ENCODE peak calls at places on chromosomes 13 and 19, in eight cellular contexts. M is ascending aorta; N is CD8-positive, alpha-beta memory T cell; C is transverse colon; O is SK-N-SH; J is tibial nerve; A is left ventricle myocardium inferior; P is A549. S is an unnamed sample.

GRCh38 chr13:27861165-27861564 is 58.6 kb upstream of the PDX1 start:
- DNase-seq in M (no peak), N (no peak), C (no peak), O (no peak), J (no peak), A (no peak), P (no peak), S (no peak)

GRCh38 chr13:99228737-99229691 is 28.4 kb downstream of the UBAC2 start:
- DNase-seq in M (no peak), N (no peak), C (no peak), O (peak; percentile 41), J (no peak), A (no peak), P (no peak), S (no peak)

GRCh38 chr19:17681505-17682125 is 6.5 kb downstream of the UNC13A start:
- DNase-seq in M (no peak), N (no peak), C (no peak), O (no peak), J (no peak), A (peak; percentile 31), P (no peak), S (peak; percentile 17)

GRCh38 chr13:21998279-21998678 is 327.4 kb downstream of the FGF9 start:
- DNase-seq in M (no peak), N (no peak), C (no peak), O (no peak), J (no peak), A (no peak), P (no peak), S (no peak)

GRCh38 chr19:35756373-35757230 is at the start of gene HSPB6:
- DNase-seq in M (no peak), N (no peak), C (peak; percentile 42), O (no peak), J (peak; percentile 49), A (peak; percentile 80), P (no peak), S (no peak)

GRCh38 chr13:27362064-27362751 is 62.2 kb upstream of the GTF3A start:
- DNase-seq in M (peak; percentile 24), N (peak; percentile 69), C (peak; percentile 92), O (peak; percentile 89), J (peak; percentile 75), A (peak; percentile 83), P (peak; percentile 81), S (peak; percentile 69)

GRCh38 chr19:34220472-34221063 is 33.8 kb upstream of the GARRE1 start:
- DNase-seq in M (no peak), N (peak; percentile 33), C (peak; percentile 65), O (peak; percentile 67), J (peak; percentile 27), A (no peak), P (peak; percentile 87), S (peak; percentile 55)

GRCh38 chr13:47159853-47160550 is 263.1 kb upstream of the HTR2A start:
- DNase-seq in M (no peak), N (no peak), C (no peak), O (no peak), J (no peak), A (no peak), P (no peak), S (no peak)

GRCh38 chr19:51535535-51535934 is 4.1 kb upstream of the SIGLEC6 start:
- DNase-seq in M (no peak), N (no peak), C (no peak), O (no peak), J (no peak), A (no peak), P (no peak), S (no peak)

GRCh38 chr13:93810264-93810663 is 583.7 kb downstream of the GPC6 start:
- DNase-seq in M (no peak), N (no peak), C (no peak), O (no peak), J (no peak), A (no peak), P (no peak), S (no peak)

GRCh38 chr19:2717638-2718541 is 3.3 kb downstream of the DIRAS1 start:
- DNase-seq in M (no peak), N (no peak), C (no peak), O (peak; percentile 30), J (no peak), A (no peak), P (no peak), S (no peak)

GRCh38 chr13:93698016-93698613 is 471.5 kb downstream of the GPC6 start:
- DNase-seq in M (no peak), N (no peak), C (no peak), O (no peak), J (no peak), A (no peak), P (no peak), S (no peak)

GRCh38 chr19:3006075-3006767 is 22.9 kb downstream of the TLE2 start:
- DNase-seq in M (no peak), N (no peak), C (peak; percentile 35), O (no peak), J (no peak), A (no peak), P (no peak), S (no peak)

GRCh38 chr13:51817717-51818116 is 13.8 kb upstream of the DHRS12 start:
- DNase-seq in M (no peak), N (no peak), C (no peak), O (no peak), J (no peak), A (no peak), P (no peak), S (no peak)

GRCh38 chr13:74290324-74290773 is 156.1 kb upstream of the KLF12 start:
- DNase-seq in M (no peak), N (no peak), C (peak; percentile 9), O (peak; percentile 47), J (no peak), A (no peak), P (no peak), S (peak; percentile 54)

GRCh38 chr13:98103531-98103930 is 39.4 kb upstream of the FARP1 start:
- DNase-seq in M (no peak), N (no peak), C (no peak), O (no peak), J (no peak), A (no peak), P (no peak), S (no peak)

GRCh38 chr19:802497-802887 is 5.2 kb downstream of the PTBP1 start:
- DNase-seq in M (no peak), N (no peak), C (no peak), O (no peak), J (no peak), A (no peak), P (no peak), S (no peak)
- H3K4me3 ChIP-seq in M (peak overlapping the region; percentile 52), N (no peak overlapping the region), C (no peak overlapping the region), O (no peak overlapping the region), J (no peak overlapping the region), A (peak overlapping the region; percentile 77), P (no peak overlapping the region), S (no peak overlapping the region)

DNA sequence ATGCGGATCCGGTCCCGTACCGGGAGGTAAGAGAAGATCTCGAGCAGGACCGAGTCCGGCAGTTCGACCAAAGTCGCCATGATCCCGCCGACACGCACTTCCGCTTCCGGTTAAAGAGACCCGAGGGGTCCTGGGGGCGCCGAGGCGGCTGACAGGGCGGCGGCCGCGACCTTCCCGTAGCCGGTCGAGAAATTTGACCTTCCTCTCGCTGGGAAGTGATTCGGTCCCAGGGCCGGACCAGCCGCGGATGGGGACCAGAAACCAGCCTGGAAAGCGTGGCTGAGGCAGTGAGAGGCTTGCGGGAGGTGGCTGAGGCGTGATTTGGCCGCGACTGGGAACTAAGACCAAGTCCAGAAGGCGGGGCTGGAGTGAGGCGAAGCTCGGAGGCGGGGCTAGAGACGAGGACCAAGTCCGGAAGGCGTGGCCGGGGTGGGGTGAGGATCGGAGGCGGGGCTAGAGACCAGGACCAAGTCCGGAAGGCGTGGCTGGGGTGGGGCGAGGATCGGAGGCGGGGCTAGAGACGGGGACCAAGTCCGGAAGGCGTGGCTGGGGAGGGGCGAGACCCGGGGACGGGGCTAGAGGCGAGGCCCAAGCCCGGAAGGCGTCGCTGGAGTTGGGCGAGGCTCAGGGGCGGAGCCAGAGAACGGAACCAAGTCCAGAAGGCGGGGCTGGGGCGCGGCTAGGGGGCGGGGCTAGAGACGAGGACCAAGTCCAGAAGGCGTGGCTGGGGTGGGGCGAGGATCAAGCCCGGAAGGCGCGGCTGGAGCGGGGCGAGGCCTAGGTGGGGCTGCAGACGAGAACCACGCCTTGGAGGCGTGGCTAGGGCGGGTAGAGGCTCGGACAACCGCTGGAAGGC is at the start of gene FBXL12:
- DNase-seq in M (peak; percentile 100), N (peak; percentile 100), C (peak; percentile 100), O (peak; percentile 95), J (peak; percentile 100), A (peak; percentile 100), P (peak; percentile 54), S (peak; percentile 100)
- H3K4me1 ChIP-seq in M (peaks cover 16% of the 10 kb centered on the region), N (peaks cover 24% of the 10 kb centered on the region), C (peaks cover 27% of the 10 kb centered on the region), O (peaks cover 9% of the 10 kb centered on the region), J (peaks cover 6% of the 10 kb centered on the region), A (peaks cover 31% of the 10 kb centered on the region), P (peaks cover 8% of the 10 kb centered on the region), S (peaks cover 19% of the 10 kb centered on the region)

GRCh38 chr13:113043931-113044330 is 61.7 kb upstream of the F7 start:
- DNase-seq in M (no peak), N (no peak), C (no peak), O (no peak), J (no peak), A (no peak), P (no peak), S (no peak)

GRCh38 chr13:113045214-113046007 is 60.2 kb upstream of the F7 start:
- DNase-seq in M (no peak), N (no peak), C (no peak), O (no peak), J (no peak), A (peak; percentile 32), P (no peak), S (no peak)

GRCh38 chr13:113043001-113043630 is 62.5 kb upstream of the F7 start:
- DNase-seq in M (no peak), N (no peak), C (no peak), O (no peak), J (no peak), A (no peak), P (no peak), S (no peak)

GRCh38 chr13:113046066-113046882 is 59.3 kb upstream of the F7 start:
- DNase-seq in M (no peak), N (no peak), C (no peak), O (no peak), J (no peak), A (no peak), P (no peak), S (no peak)

GRCh38 chr13:113044431-113045114 is 61.0 kb upstream of the F7 start:
- DNase-seq in M (no peak), N (no peak), C (no peak), O (no peak), J (no peak), A (no peak), P (no peak), S (no peak)
- H3K4me3 ChIP-seq in M (peak overlapping the region; percentile 66), N (no peak overlapping the region), C (no peak overlapping the region), O (no peak overlapping the region), J (no peak overlapping the region), A (no peak overlapping the region), P (no peak overlapping the region), S (no peak overlapping the region)

GRCh38 chr19:1422360-1422759 is 15.0 kb downstream of the DAZAP1 start:
- DNase-seq in M (no peak), N (no peak), C (no peak), O (no peak), J (no peak), A (no peak), P (no peak), S (no peak)
- H3K4me1 ChIP-seq in M (no peaks in the 10 kb centered on the region), N (no peaks in the 10 kb centered on the region), C (peaks cover under 1% of the 10 kb centered on the region), O (no peaks in the 10 kb centered on the region), J (peaks cover 16% of the 10 kb centered on the region), A (peaks cover 41% of the 10 kb centered on the region), P (no peaks in the 10 kb centered on the region), S (peaks cover 4% of the 10 kb centered on the region)

GRCh38 chr13:32285633-32285965 is 29.6 kb downstream of the ZAR1L start:
- DNase-seq in M (no peak), N (no peak), C (no peak), O (no peak), J (no peak), A (no peak), P (no peak), S (no peak)
- H3K4me3 ChIP-seq in M (no peak overlapping the region), N (no peak overlapping the region), C (no peak overlapping the region), O (no peak overlapping the region), J (no peak overlapping the region), A (no peak overlapping the region), P (no peak overlapping the region), S (no peak overlapping the region)